ENCODE peak calls at places on chromosomes 12 and 14, in four cellular contexts. One of them, this sample, is unnamed.

GRCh38 chr12:70251226-70251625 is 8.0 kb downstream of the CNOT2 start:
- DNase-seq in A549: no peak
- DNase-seq in H1: no peak
- DNase-seq in K562: peak; percentile 28
- DNase-seq in this sample: no peak

GRCh38 chr12:120874547-120875245 is 29.5 kb downstream of the SPPL3 start:
- DNase-seq in A549: no peak
- DNase-seq in H1: no peak
- DNase-seq in K562: no peak
- DNase-seq in this sample: no peak

GRCh38 chr12:51840966-51841365 is 7.6 kb downstream of the FIGNL2 start:
- DNase-seq in K562: no peak
- DNase-seq in H1: no peak
- DNase-seq in A549: no peak
- DNase-seq in this sample: no peak

GRCh38 chr14:69693145-69693544 is 73.8 kb upstream of the SRSF5 start:
- DNase-seq in A549: no peak
- DNase-seq in K562: no peak
- DNase-seq in H1: no peak
- DNase-seq in this sample: no peak

GRCh38 chr12:105803292-105803691 is 335.5 kb downstream of the NUAK1 start:
- DNase-seq in A549: no peak
- DNase-seq in H1: no peak
- DNase-seq in K562: no peak
- DNase-seq in this sample: peak; percentile 3

GRCh38 chr14:93962701-93963601 is 13.4 kb downstream of the ASB2 start:
- DNase-seq in H1: no peak
- DNase-seq in A549: no peak
- DNase-seq in K562: no peak
- DNase-seq in this sample: no peak

GRCh38 chr12:15754233-15754632 is 35.0 kb downstream of the EPS8 start:
- DNase-seq in A549: no peak
- DNase-seq in K562: no peak
- DNase-seq in H1: no peak
- DNase-seq in this sample: no peak

GRCh38 chr12:3489057-3489456 is 1.9 kb upstream of the PRMT8 start:
- DNase-seq in A549: no peak
- DNase-seq in K562: no peak
- DNase-seq in H1: no peak
- DNase-seq in this sample: no peak

GRCh38 chr14:104757681-104758392 is 4.9 kb downstream of the SIVA1 start:
- DNase-seq in H1: no peak
- DNase-seq in K562: no peak
- DNase-seq in A549: no peak
- DNase-seq in this sample: no peak

GRCh38 chr12:107320929-107321618 is 227.7 kb upstream of the CRY1 start:
- DNase-seq in H1: peak; percentile 68
- DNase-seq in K562: no peak
- DNase-seq in A549: peak; percentile 37
- DNase-seq in this sample: no peak

GRCh38 chr14:39469094-39469710 is 37.0 kb upstream of the FBXO33 start:
- DNase-seq in K562: peak; percentile 25
- DNase-seq in H1: peak; percentile 56
- DNase-seq in A549: no peak
- DNase-seq in this sample: peak; percentile 74

GRCh38 chr14:103563089-103563620 is 395 bp downstream of the COA8 start:
- DNase-seq in A549: peak; percentile 83
- DNase-seq in H1: no peak
- DNase-seq in K562: peak; percentile 70
- DNase-seq in this sample: peak; percentile 57

GRCh38 chr12:104369708-104370107 is 66.2 kb downstream of the EID3 start:
- DNase-seq in K562: no peak
- DNase-seq in H1: no peak
- DNase-seq in A549: no peak
- DNase-seq in this sample: no peak

GRCh38 chr12:92134638-92135274 is 10.9 kb downstream of the BTG1 start:
- DNase-seq in K562: no peak
- DNase-seq in H1: no peak
- DNase-seq in A549: no peak
- DNase-seq in this sample: no peak

GRCh38 chr14:30938617-30939016 is 64.3 kb downstream of the COCH start:
- DNase-seq in K562: no peak
- DNase-seq in H1: no peak
- DNase-seq in A549: no peak
- DNase-seq in this sample: no peak

GRCh38 chr12:130102266-130102665 is 60.0 kb upstream of the FZD10 start:
- DNase-seq in A549: no peak
- DNase-seq in K562: no peak
- DNase-seq in H1: no peak
- DNase-seq in this sample: no peak

GRCh38 chr12:105882404-105882803 is 256.4 kb downstream of the NUAK1 start:
- DNase-seq in A549: no peak
- DNase-seq in H1: no peak
- DNase-seq in K562: no peak
- DNase-seq in this sample: no peak

GRCh38 chr12:4256043-4256826 is 17.3 kb upstream of the CCND2 start:
- DNase-seq in A549: no peak
- DNase-seq in K562: no peak
- DNase-seq in H1: no peak
- DNase-seq in this sample: no peak

GRCh38 chr12:74337951-74338350 is 199.7 kb upstream of the ATXN7L3B start:
- DNase-seq in K562: no peak
- DNase-seq in A549: peak; percentile 10
- DNase-seq in H1: no peak
- DNase-seq in this sample: peak; percentile 9

GRCh38 chr14:24310387-24310665 is 386 bp downstream of the LTB4R2 start:
- DNase-seq in K562: no peak
- DNase-seq in A549: no peak
- DNase-seq in H1: no peak
- DNase-seq in this sample: no peak

GRCh38 chr12:7180685-7181084 is 8.8 kb upstream of the PEX5 start:
- DNase-seq in A549: no peak
- DNase-seq in H1: no peak
- DNase-seq in K562: no peak
- DNase-seq in this sample: no peak

GRCh38 chr14:104694475-104694950 is 5.1 kb downstream of the INF2 start:
- DNase-seq in K562: no peak
- DNase-seq in H1: no peak
- DNase-seq in A549: no peak
- DNase-seq in this sample: no peak

GRCh38 chr14:60064491-60065072 is 27.1 kb upstream of the PCNX4 start:
- DNase-seq in H1: no peak
- DNase-seq in A549: peak; percentile 3
- DNase-seq in K562: peak; percentile 26
- DNase-seq in this sample: peak; percentile 9

DNA sequence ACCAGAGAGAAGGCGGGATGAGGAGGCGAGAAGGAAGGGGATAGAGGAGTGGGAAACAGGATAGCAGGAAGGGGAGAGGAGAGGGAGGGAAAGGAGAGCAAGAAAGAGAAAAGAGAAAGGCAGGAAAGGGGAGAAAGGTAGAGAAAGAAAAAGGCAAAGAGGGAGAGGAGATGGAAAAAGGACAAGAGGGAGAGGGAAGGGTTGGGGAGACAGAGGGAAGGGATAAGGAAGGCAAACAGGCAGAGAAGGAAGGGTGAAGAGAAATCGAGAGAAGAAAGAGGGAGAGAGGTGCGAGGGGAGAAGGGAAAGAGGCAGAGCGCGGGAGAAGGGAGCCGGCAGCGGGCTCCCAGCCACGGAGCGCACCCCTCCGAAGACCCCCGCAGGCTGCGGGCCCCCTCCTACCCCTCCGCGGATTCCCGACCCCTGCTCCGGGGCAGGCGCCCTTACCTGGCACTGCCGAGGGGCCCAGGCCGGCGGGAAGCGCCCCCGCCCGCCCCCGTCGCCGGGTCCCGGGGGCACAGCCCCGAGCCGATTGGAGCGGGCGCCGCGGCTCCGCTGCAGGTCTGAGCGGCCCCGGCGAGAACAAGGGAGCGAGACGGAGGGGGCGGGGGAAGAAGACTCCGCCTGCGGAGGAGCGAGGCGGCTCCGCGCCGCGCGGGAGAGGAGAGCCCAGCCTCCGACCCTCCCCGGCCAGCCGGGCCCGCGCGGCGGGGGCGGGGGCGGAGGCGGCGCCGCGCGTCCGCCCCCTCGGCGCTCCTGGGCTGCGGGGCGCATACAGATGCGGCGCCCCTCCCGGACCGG is at the start of gene CDH24:
- DNase-seq in A549: peak; percentile 64
- DNase-seq in K562: peak; percentile 90
- DNase-seq in H1: peak; percentile 83
- DNase-seq in this sample: no peak
- TF ChIP-seq RNF2 in A549: no peak
- TF ChIP-seq RNF2 in K562: no peak
- TF ChIP-seq RNF2 in H1: peak; percentile 14
- TF ChIP-seq RNF2 in this sample: no peak

DNA sequence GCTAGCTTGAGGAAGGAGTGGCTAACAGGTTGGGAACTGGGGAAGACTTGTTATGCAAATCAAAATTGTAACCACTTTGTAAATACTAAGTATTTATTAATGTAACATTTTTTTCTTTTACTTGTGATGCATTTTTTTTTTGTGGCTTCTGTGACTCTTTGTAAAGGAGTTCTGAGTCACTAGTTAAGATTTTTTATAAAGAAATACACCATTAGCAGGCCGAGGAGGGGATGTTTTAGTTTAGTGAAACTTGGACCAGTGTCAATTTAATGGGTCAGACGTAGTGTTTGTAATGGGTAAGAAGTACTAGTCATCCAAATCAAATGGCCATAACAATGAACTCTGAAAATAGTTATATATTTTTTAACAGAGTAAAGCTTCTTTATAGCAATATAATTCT is 43.1 kb downstream of the AKAP6 start:
- DNase-seq in H1: no peak
- DNase-seq in A549: no peak
- DNase-seq in K562: no peak
- DNase-seq in this sample: no peak
- TF ChIP-seq RNF2 in H1: no peak
- TF ChIP-seq RNF2 in A549: no peak
- TF ChIP-seq RNF2 in K562: no peak
- TF ChIP-seq RNF2 in this sample: no peak

DNA sequence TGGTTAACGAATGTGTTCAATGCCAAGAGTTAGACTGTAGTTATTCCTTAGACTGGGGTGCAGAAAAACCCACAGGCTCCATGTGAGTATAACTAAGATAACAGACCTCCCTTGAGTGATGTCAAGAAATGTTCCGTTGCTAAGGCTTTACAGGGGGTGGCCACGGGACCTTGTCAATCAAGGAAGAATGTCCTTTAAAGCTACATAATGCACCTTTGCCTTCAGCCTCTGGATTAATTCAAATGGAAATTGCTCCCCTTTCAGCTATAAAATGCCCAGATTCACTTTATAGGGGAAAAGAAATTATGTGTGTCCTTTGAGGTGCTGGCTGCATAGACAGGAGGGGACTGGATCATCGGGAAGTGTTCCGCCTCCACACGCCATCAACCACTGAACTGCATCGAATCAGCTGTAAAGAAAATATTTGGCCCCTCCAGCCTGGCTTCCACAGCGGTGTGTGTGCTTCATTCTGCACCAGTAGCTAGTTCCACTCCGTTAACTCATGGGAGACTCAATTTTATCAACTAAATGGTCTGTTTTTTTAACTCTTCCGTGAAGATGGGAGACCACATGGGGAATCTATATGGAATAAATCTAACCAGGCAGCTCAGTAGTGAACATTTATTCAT is 415.4 kb downstream of the DPF3 start:
- DNase-seq in K562: no peak
- DNase-seq in A549: no peak
- DNase-seq in H1: no peak
- DNase-seq in this sample: no peak
- TF ChIP-seq RNF2 in K562: no peak
- TF ChIP-seq RNF2 in A549: no peak
- TF ChIP-seq RNF2 in H1: no peak
- TF ChIP-seq RNF2 in this sample: no peak

DNA sequence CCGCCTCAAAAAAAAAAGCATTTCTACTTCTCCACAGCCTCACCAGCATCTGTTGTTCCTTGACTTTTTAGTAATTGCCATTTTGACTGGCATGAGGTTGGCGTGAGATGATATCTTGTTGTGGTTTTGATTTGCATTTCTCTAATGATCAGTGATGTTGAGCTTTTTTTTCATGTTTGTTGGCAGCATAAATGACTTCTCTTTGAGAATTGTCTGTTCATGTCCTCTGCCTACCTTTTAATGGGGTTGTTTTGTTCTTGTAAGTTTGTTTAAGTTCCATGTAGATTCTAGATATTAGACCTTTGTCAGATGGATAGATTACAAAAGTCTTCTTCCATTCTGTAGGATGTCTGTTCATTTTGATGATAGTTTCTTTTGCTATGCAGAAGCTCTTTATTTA is 182.9 kb downstream of the FOXG1 start:
- DNase-seq in H1: no peak
- DNase-seq in K562: no peak
- DNase-seq in A549: no peak
- DNase-seq in this sample: no peak
- TF ChIP-seq RNF2 in H1: no peak
- TF ChIP-seq RNF2 in K562: no peak
- TF ChIP-seq RNF2 in A549: no peak
- TF ChIP-seq RNF2 in this sample: no peak

GRCh38 chr12:117809509-117809908 is 159.3 kb downstream of the KSR2 start:
- DNase-seq in H1: no peak
- DNase-seq in K562: no peak
- DNase-seq in A549: no peak
- DNase-seq in this sample: no peak

GRCh38 chr12:117803013-117803412 is 165.8 kb downstream of the KSR2 start:
- DNase-seq in A549: no peak
- DNase-seq in K562: no peak
- DNase-seq in H1: no peak
- DNase-seq in this sample: peak; percentile 71

GRCh38 chr12:117807946-117808345 is 160.8 kb downstream of the KSR2 start:
- DNase-seq in A549: no peak
- DNase-seq in H1: no peak
- DNase-seq in K562: no peak
- DNase-seq in this sample: no peak

GRCh38 chr12:117805865-117806264 is 162.9 kb downstream of the KSR2 start:
- DNase-seq in H1: no peak
- DNase-seq in K562: no peak
- DNase-seq in A549: no peak
- DNase-seq in this sample: no peak

DNA sequence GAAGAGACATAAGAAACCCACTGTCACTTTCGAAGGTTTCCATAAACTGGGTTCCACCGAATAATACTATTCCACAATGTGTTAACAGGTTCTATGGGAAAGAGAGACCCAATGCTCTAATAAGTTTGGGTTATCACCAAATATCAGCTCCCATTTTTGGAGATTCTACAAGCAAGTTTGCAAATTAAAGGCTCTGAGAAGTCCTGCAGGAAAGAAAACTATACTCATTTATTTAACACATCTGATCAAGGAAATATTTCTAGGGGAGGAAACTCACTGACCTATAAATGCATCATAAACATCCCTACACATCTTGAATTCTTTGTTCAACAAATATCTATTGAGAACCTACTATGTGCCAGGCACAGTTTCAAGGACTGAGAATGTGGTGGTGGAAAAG is 161.4 kb downstream of the KSR2 start:
- DNase-seq in H1: no peak
- DNase-seq in K562: no peak
- DNase-seq in A549: no peak
- DNase-seq in this sample: no peak
- TF ChIP-seq RNF2 in H1: no peak
- TF ChIP-seq RNF2 in K562: no peak
- TF ChIP-seq RNF2 in A549: no peak
- TF ChIP-seq RNF2 in this sample: no peak

This sample was measured in HepG2.